ENCODE peak calls at places on chromosomes 3 and 15, in five cellular contexts. U is cardiac muscle cell, D is fibroblast of lung, K is astrocyte of the spinal cord, L is activated B cell treated with CpG ODN at 0.5 μM for 24 hours. G is an unnamed sample.
A peak's percentile ranks its signal among the peaks of the same experiment; 100 is the strongest.

GRCh38 chr15:94930945-94931344 is 699.6 kb downstream of the MCTP2 start:
- DNase-seq in U (no peak), D (no peak), K (no peak), L (no peak), G (no peak)

GRCh38 chr3:149489060-149489690 is 14.7 kb downstream of the TM4SF4 start:
- DNase-seq in U (peak; percentile 20), D (no peak), K (no peak), L (no peak), G (peak; percentile 11)

GRCh38 chr3:42148982-42149432 is 57.9 kb downstream of the TRAK1 start:
- DNase-seq in U (peak; percentile 87), D (peak; percentile 89), K (peak; percentile 84), L (no peak), G (peak; percentile 74)

GRCh38 chr3:154301556-154301955 is 22.7 kb downstream of the DHX36 start:
- DNase-seq in U (no peak), D (no peak), K (no peak), L (no peak), G (no peak)

GRCh38 chr3:24237971-24238767 is 256.5 kb downstream of the THRB start:
- DNase-seq in U (peak; percentile 68), D (peak; percentile 95), K (peak; percentile 87), L (no peak), G (peak; percentile 40)

GRCh38 chr3:42035816-42036482 is 55.2 kb upstream of the TRAK1 start:
- DNase-seq in U (peak; percentile 23), D (no peak), K (no peak), L (no peak), G (no peak)

GRCh38 chr3:129001101-129001816 is at the start of gene EFCC1:
- DNase-seq in U (peak; percentile 55), D (no peak), K (no peak), L (no peak), G (peak; percentile 74)

GRCh38 chr3:96700322-96701315 is 113.8 kb upstream of the EPHA6 start:
- DNase-seq in U (peak; percentile 28), D (no peak), K (peak; percentile 8), L (no peak), G (peak; percentile 6)

GRCh38 chr15:43225201-43225949 is 4.6 kb upstream of the EPB42 start:
- DNase-seq in U (peak; percentile 67), D (peak; percentile 68), K (peak; percentile 68), L (no peak), G (peak; percentile 33)

GRCh38 chr3:52782412-52783210 is 5.2 kb downstream of the ITIH1 start:
- DNase-seq in U (no peak), D (no peak), K (no peak), L (no peak), G (no peak)

GRCh38 chr3:104245981-104246380 is 1120.7 kb upstream of the ALCAM start:
- DNase-seq in U (no peak), D (no peak), K (no peak), L (no peak), G (no peak)

GRCh38 chr3:125374501-125374995 is 577 bp downstream of the ZNF148 start:
- DNase-seq in U (peak; percentile 69), D (peak; percentile 47), K (peak; percentile 40), L (no peak), G (peak; percentile 54)

GRCh38 chr3:185558395-185558794 is 6.0 kb upstream of the LIPH start:
- DNase-seq in U (no peak), D (no peak), K (no peak), L (no peak), G (no peak)

GRCh38 chr3:120554727-120555660 is 41.1 kb upstream of the NDUFB4 start:
- DNase-seq in U (no peak), D (no peak), K (no peak), L (no peak), G (no peak)

GRCh38 chr15:93035953-93036810 is 52.8 kb downstream of the RGMA start:
- DNase-seq in U (peak; percentile 61), D (peak; percentile 44), K (no peak), L (no peak), G (peak; percentile 46)

GRCh38 chr3:127254001-127254400 is 33.8 kb downstream of the PRR20G start:
- DNase-seq in U (no peak), D (no peak), K (no peak), L (no peak), G (no peak)

GRCh38 chr15:24269923-24270322 is 405.7 kb upstream of the NPAP1 start:
- DNase-seq in U (no peak), D (no peak), K (no peak), L (no peak), G (no peak)

GRCh38 chr3:194245975-194246561 is 105.1 kb downstream of the CPN2 start:
- DNase-seq in U (no peak), D (no peak), K (no peak), L (no peak), G (no peak)

GRCh38 chr3:7999363-7999762 is 502.3 kb upstream of the LMCD1 start:
- DNase-seq in U (no peak), D (no peak), K (peak; percentile 13), L (no peak), G (no peak)

GRCh38 chr15:78955355-78955754 is 10.5 kb upstream of the CTSH start:
- DNase-seq in U (no peak), D (no peak), K (no peak), L (no peak), G (no peak)

GRCh38 chr15:93073465-93073952 is 15.5 kb downstream of the RGMA start:
- DNase-seq in U (no peak), D (no peak), K (no peak), L (no peak), G (peak; percentile 30)

GRCh38 chr3:62823461-62824050 is 51.7 kb downstream of the CADPS start:
- DNase-seq in U (no peak), D (no peak), K (no peak), L (no peak), G (no peak)

GRCh38 chr15:47461560-47462175 is 255.6 kb upstream of the SEMA6D start:
- DNase-seq in U (no peak), D (no peak), K (peak; percentile 65), L (no peak), G (no peak)

GRCh38 chr3:122859021-122859805 is 64.3 kb downstream of the SLC49A4 start:
- DNase-seq in U (no peak), D (no peak), K (no peak), L (no peak), G (no peak)

GRCh38 chr15:68154923-68155559 is 50.1 kb downstream of the CALML4 start:
- DNase-seq in U (peak; percentile 67), D (peak; percentile 82), K (peak; percentile 72), L (no peak), G (peak; percentile 28)

GRCh38 chr15:60364306-60364924 is 33.4 kb downstream of the ANXA2 start:
- DNase-seq in U (no peak), D (no peak), K (no peak), L (no peak), G (no peak)
- TF ChIP-seq CTCF in U (peak; percentile 5), D (no peak), K (no peak), L (no peak), G (no peak)

DNA sequence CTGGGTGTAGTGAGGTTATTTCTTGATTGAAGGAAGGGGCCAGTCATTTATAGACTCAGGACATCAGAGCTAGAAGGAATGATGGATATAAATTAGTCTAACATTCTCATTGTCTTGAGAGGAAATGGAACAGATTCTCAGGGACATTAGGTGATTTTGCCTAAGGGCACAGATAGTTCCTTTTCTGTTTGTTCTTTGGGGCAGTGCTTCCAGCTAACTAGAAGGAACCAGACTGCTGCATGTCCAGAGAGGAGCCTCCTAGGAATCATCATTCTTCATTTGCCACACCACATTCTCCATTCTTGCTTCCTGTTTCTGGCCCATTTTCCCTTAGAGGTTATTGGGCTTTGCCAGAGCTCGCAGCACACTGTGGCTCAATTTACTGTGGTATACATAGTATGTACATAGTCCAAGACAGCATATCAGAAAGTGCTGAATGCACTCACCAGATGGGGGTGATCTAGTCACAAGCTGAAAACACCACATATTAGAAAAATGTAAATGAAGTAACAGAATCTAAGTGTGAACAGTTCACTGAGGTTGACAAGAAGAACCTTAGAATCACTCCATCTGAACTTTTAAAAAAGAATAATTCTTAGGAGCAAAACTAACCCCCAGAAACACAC is 62.7 kb upstream of the MYZAP start:
- DNase-seq in U (no peak), D (no peak), K (no peak), L (no peak), G (no peak)
- TF ChIP-seq CTCF in U (no peak), D (no peak), K (no peak), L (no peak), G (no peak)

DNA sequence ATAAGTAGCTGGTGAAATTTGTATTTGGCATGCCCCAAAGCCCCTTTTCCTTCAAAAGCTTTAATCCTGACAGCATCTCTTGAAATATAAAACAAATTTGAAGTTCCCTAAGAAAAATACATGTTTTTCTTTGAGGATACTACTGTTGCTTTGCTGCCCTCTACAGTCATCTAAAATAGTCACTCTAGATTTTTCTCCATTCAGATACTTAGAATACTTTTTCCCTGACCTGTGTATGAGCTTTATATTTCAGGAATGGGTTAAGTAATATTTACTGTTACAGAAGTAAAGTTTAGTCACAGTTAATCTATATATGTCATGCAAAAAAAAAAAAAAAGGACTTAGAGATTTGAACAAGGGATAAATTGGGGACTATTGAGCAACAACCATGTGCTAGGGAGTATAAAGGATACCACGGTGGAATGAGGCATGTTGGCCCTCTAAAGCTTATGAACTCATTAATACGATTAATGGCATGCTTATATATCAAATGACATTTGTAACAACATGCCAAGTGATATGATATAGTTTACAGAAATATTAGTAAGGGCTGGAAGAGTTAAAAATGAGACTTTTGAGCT is 8.8 kb downstream of the NECTIN3 start:
- DNase-seq in U (peak; percentile 36), D (peak; percentile 83), K (peak; percentile 76), L (no peak), G (no peak)
- TF ChIP-seq CTCF in U (peak; percentile 57), D (no peak), K (peak; percentile 60), L (no peak), G (peak; percentile 50)

GRCh38 chr3:134339331-134339730 is 34.9 kb downstream of the AMOTL2 start:
- DNase-seq in U (no peak), D (no peak), K (no peak), L (no peak), G (no peak)
- TF ChIP-seq CTCF in U (no peak), D (no peak), K (no peak), L (no peak), G (no peak)

GRCh38 chr3:138282836-138283235 is 46.8 kb downstream of the NME9 start:
- DNase-seq in U (no peak), D (no peak), K (no peak), L (no peak), G (no peak)

GRCh38 chr3:138284079-138284478 is 45.6 kb downstream of the NME9 start:
- DNase-seq in U (no peak), D (no peak), K (no peak), L (no peak), G (no peak)

GRCh38 chr3:138289260-138289659 is 40.4 kb downstream of the NME9 start:
- DNase-seq in U (no peak), D (no peak), K (no peak), L (no peak), G (no peak)

GRCh38 chr3:138281561-138281960 is 48.1 kb downstream of the NME9 start:
- DNase-seq in U (no peak), D (no peak), K (no peak), L (no peak), G (no peak)

DNA sequence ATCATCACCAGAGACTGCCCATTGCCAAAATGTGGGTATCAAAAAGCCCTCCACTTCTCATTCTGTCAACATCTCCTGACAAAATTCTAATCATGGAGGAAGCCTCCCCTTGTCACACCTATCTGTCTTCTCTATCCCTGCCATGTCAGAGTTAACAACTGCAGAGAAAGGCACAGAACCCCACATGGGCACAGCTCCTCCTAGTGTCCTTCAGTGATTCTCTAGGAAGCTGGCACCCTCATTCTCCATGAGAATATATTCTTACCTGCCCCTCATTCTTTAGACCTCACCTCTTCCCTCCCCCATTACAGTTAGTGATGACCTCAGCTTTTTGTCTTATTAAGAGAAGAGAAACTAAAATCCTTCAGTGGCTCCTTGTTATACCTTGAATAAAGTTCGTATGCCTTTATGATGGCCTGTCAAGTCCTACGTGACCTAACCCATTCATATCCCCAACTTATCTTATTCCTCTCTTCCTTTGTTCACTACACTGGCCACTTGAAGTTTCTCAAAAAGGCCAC is 44.6 kb downstream of the NME9 start:
- DNase-seq in U (no peak), D (no peak), K (no peak), L (no peak), G (no peak)
- TF ChIP-seq CTCF in U (peak; percentile 7), D (no peak), K (peak; percentile 18), L (no peak), G (no peak)